ENCODE peak calls at places on chromosomes 1 and 21, in five cellular contexts. Q, L, Y, T and O are unnamed samples.

GRCh38 chr1:177646757-177647730 is 322.8 kb downstream of the SEC16B start:
- DNase-seq in Q (no peak), L (no peak), Y (no peak), T (no peak), O (no peak)

GRCh38 chr1:89823679-89824292 is 3.0 kb downstream of the LRRC8D start:
- DNase-seq in Q (no peak), L (no peak), Y (no peak), T (no peak), O (no peak)

GRCh38 chr1:171438441-171438840 is 46.9 kb upstream of the PRRC2C start:
- DNase-seq in Q (peak), L (peak), Y (peak), T (peak), O (peak)

GRCh38 chr1:56578963-56579875 is at the start of gene PLPP3:
- DNase-seq in Q (peak), L (peak), Y (peak), T (peak), O (peak)

GRCh38 chr1:67468066-67468718 is 38.0 kb upstream of the SERBP1 start:
- DNase-seq in Q (peak), L (no peak), Y (no peak), T (no peak), O (peak)

GRCh38 chr1:112387807-112388206 is 8.2 kb upstream of the CTTNBP2NL start:
- DNase-seq in Q (no peak), L (no peak), Y (no peak), T (no peak), O (no peak)

GRCh38 chr1:205703072-205703471 is 22.8 kb upstream of the SLC45A3 start:
- DNase-seq in Q (no peak), L (no peak), Y (no peak), T (no peak), O (no peak)

GRCh38 chr1:224251741-224252146 is 68.7 kb downstream of the DEGS1 start:
- DNase-seq in Q (no peak), L (no peak), Y (no peak), T (peak), O (peak)

GRCh38 chr1:25550155-25550506 is 6.7 kb downstream of the LDLRAP1 start:
- DNase-seq in Q (peak), L (peak), Y (no peak), T (no peak), O (no peak)

GRCh38 chr1:160342520-160342919 is 530 bp downstream of the COPA start:
- DNase-seq in Q (no peak), L (peak), Y (no peak), T (no peak), O (no peak)

GRCh38 chr1:207579436-207579799 is 65.5 kb upstream of the CR1L start:
- DNase-seq in Q (peak), L (peak), Y (peak), T (peak), O (peak)

GRCh38 chr1:84422909-84423308 is 24.6 kb downstream of the DNASE2B start:
- DNase-seq in Q (peak), L (no peak), Y (no peak), T (no peak), O (no peak)

GRCh38 chr1:46520063-46520911 is 30.7 kb downstream of the DMBX1 start:
- DNase-seq in Q (peak), L (peak), Y (peak), T (no peak), O (peak)

GRCh38 chr21:34726627-34727337 is 58.0 kb downstream of the CLIC6 start:
- DNase-seq in Q (no peak), L (no peak), Y (no peak), T (no peak), O (peak)

GRCh38 chr21:35197191-35197590 is 148.1 kb upstream of the RUNX1 start:
- DNase-seq in Q (peak), L (no peak), Y (no peak), T (no peak), O (no peak)

GRCh38 chr1:209406111-209406654 is 177.3 kb upstream of the CAMK1G start:
- DNase-seq in Q (no peak), L (no peak), Y (no peak), T (no peak), O (no peak)

GRCh38 chr1:186682721-186683120 is 2.5 kb upstream of the PTGS2 start:
- DNase-seq in Q (peak), L (peak), Y (no peak), T (no peak), O (peak)